ENCODE peak calls at places on chromosomes 2 and 18, in eight cellular contexts. Z, L, U, J, O, C, H and Y are unnamed samples.

GRCh38 chr2:176892818-176893217 is 319.8 kb upstream of the HNRNPA3 start:
- DNase-seq in Z (no peak), L (no peak), U (no peak), J (no peak), O (no peak), C (no peak), H (no peak), Y (no peak)

GRCh38 chr2:53407363-53408080 is 360.1 kb upstream of the CHAC2 start:
- DNase-seq in Z (no peak), L (no peak), U (no peak), J (no peak), O (peak; percentile 78), C (no peak), H (no peak), Y (no peak)

GRCh38 chr2:95073856-95074662 is 47.5 kb downstream of the MRPS5 start:
- DNase-seq in Z (no peak), L (no peak), U (no peak), J (no peak), O (peak; percentile 34), C (no peak), H (no peak), Y (no peak)

GRCh38 chr2:235827585-235827992 is 333.7 kb downstream of the AGAP1 start:
- DNase-seq in Z (peak; percentile 24), L (no peak), U (no peak), J (no peak), O (peak; percentile 83), C (no peak), H (no peak), Y (no peak)

GRCh38 chr2:161913865-161914264 is 160.2 kb downstream of the DPP4 start:
- DNase-seq in Z (no peak), L (no peak), U (peak; percentile 5), J (no peak), O (peak; percentile 50), C (no peak), H (no peak), Y (no peak)

GRCh38 chr2:238700122-238700457 is 147.8 kb upstream of the TWIST2 start:
- DNase-seq in Z (no peak), L (no peak), U (no peak), J (peak; percentile 55), O (no peak), C (no peak), H (no peak), Y (no peak)

GRCh38 chr2:230805353-230806017 is 59.3 kb upstream of the ITM2C start:
- DNase-seq in Z (no peak), L (no peak), U (no peak), J (no peak), O (no peak), C (no peak), H (no peak), Y (no peak)

GRCh38 chr18:71899183-71899582 is 645.0 kb downstream of the CBLN2 start:
- DNase-seq in Z (no peak), L (no peak), U (no peak), J (no peak), O (no peak), C (no peak), H (no peak), Y (no peak)

GRCh38 chr2:64104944-64105343 is 39.3 kb downstream of the PELI1 start:
- DNase-seq in Z (no peak), L (no peak), U (no peak), J (no peak), O (peak; percentile 46), C (no peak), H (no peak), Y (no peak)

GRCh38 chr2:224669449-224669848 is 46.7 kb downstream of the CCDC195 start:
- DNase-seq in Z (no peak), L (no peak), U (no peak), J (no peak), O (no peak), C (no peak), H (no peak), Y (no peak)

GRCh38 chr2:86194751-86195054 is 559 bp downstream of the IMMT start:
- DNase-seq in Z (no peak), L (peak; percentile 93), U (no peak), J (no peak), O (no peak), C (no peak), H (no peak), Y (no peak)

GRCh38 chr2:28321426-28321825 is 71.2 kb upstream of the FOSL2 start:
- DNase-seq in Z (no peak), L (no peak), U (no peak), J (no peak), O (no peak), C (no peak), H (no peak), Y (no peak)

GRCh38 chr18:5842653-5843052 is 52.7 kb downstream of the TMEM200C start:
- DNase-seq in Z (no peak), L (no peak), U (no peak), J (no peak), O (no peak), C (no peak), H (no peak), Y (no peak)

GRCh38 chr2:109164739-109165221 is 35.8 kb downstream of the SH3RF3 start:
- DNase-seq in Z (no peak), L (peak; percentile 43), U (no peak), J (no peak), O (no peak), C (no peak), H (peak; percentile 13), Y (no peak)

GRCh38 chr2:135709992-135710391 is 31.7 kb upstream of the UBXN4 start:
- DNase-seq in Z (no peak), L (peak; percentile 32), U (no peak), J (peak; percentile 57), O (no peak), C (peak; percentile 70), H (peak; percentile 71), Y (peak; percentile 78)

GRCh38 chr18:22604390-22604985 is 186.8 kb upstream of the CTAGE1 start:
- DNase-seq in Z (no peak), L (no peak), U (no peak), J (peak; percentile 49), O (no peak), C (no peak), H (no peak), Y (no peak)

GRCh38 chr2:142130111-142131015 is 453 bp downstream of the LRP1B start:
- DNase-seq in Z (no peak), L (peak; percentile 36), U (no peak), J (peak; percentile 15), O (peak; percentile 51), C (peak; percentile 56), H (peak; percentile 5), Y (peak; percentile 7)

GRCh38 chr2:171864357-171864985 is 29.6 kb downstream of the SLC25A12 start:
- DNase-seq in Z (no peak), L (no peak), U (no peak), J (no peak), O (no peak), C (peak; percentile 4), H (no peak), Y (no peak)

GRCh38 chr2:23803275-23803964 is 123.5 kb downstream of the ATAD2B start:
- DNase-seq in Z (peak; percentile 16), L (no peak), U (peak; percentile 31), J (no peak), O (peak; percentile 68), C (no peak), H (no peak), Y (no peak)

GRCh38 chr18:79797518-79798345 is at the start of gene KCNG2:
- DNase-seq in Z (no peak), L (no peak), U (no peak), J (no peak), O (no peak), C (peak; percentile 71), H (peak; percentile 54), Y (peak; percentile 90)
- TF ChIP-seq CTCF in Z (peak; percentile 4), L (no peak), U (no peak), J (no peak), O (no peak), C (no peak), H (no peak), Y (peak; percentile 59)

GRCh38 chr18:59096098-59096779 is 43.4 kb upstream of the SEC11C start:
- DNase-seq in Z (no peak), L (no peak), U (no peak), J (no peak), O (no peak), C (no peak), H (no peak), Y (no peak)
- TF ChIP-seq CTCF in Z (no peak), L (no peak), U (no peak), J (no peak), O (no peak), C (no peak), H (no peak), Y (no peak)

GRCh38 chr2:124027182-124027581 is 2.1 kb downstream of the CNTNAP5 start:
- DNase-seq in Z (no peak), L (no peak), U (no peak), J (no peak), O (no peak), C (peak; percentile 50), H (no peak), Y (peak; percentile 67)
- TF ChIP-seq CTCF in Z (peak; percentile 48), L (no peak), U (peak; percentile 51), J (peak; percentile 74), O (peak; percentile 83), C (peak; percentile 46), H (no peak), Y (peak; percentile 38)

DNA sequence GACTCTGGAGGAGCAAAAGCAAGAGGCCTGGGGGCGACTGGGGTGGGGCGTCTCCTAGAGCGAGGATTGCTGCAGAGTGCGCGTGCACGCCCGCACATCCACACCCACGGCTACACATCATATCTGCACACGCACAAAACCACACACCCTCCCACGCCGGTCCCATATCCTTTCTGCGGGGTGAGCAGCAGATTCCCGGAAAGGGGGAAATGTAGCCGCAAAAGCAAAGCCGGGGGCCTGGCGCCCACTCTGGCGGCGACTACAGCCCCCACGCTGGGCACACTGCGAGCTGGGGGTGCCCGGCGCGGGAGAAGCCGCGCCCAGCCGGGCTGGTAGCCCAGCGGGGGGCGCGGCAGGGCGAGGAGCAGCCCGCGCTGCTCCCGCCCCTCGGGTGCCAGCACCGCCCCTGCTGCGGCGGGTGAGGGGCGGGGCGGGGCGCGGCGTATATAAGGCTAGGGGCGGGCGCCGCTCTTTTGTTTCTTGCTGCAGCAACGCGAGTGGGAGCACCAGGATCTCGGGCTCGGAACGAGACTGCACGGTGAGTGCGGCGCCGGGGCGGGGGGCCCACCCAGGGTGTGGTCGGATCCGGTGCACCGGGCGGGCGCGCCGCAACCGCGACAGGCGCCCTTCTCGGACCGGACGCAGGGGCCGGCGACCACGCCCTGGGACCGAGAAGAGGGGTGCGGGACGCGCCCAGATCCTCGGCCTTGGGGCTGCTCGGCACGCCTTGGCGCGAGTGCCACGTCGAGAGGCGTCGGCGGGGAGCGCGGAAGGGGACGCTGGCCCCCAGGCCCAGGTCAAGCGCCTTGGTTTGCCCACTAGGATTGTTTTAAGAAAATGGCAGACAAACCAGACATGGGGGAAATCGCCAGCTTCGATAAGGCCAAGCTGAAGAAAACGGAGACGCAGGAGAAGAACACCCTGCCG is at the start of gene TMSB10:
- DNase-seq in Z (no peak), L (peak; percentile 91), U (no peak), J (peak; percentile 91), O (peak; percentile 62), C (peak; percentile 92), H (peak; percentile 96), Y (peak; percentile 95)
- TF ChIP-seq CTCF in Z (no peak), L (no peak), U (no peak), J (peak; percentile 22), O (no peak), C (no peak), H (peak; percentile 6), Y (peak; percentile 16)

GRCh38 chr18:63917831-63918230 is 10.1 kb downstream of the SERPINB10 start:
- DNase-seq in Z (no peak), L (no peak), U (no peak), J (no peak), O (no peak), C (no peak), H (no peak), Y (no peak)
- TF ChIP-seq CTCF in Z (no peak), L (no peak), U (no peak), J (no peak), O (no peak), C (no peak), H (no peak), Y (no peak)